ENCODE peak calls at places on chromosomes 2 and 18, in eight cellular contexts. W, Z, T, S, E, B, K and I are unnamed samples.
A peak's percentile ranks its signal among the peaks of the same experiment; 100 is the strongest.

GRCh38 chr2:175461839-175462238 is 280.3 kb upstream of the ATP5MC3 start:
- DNase-seq in T (no peak), B (no peak), S (no peak), K (no peak), W (no peak), Z (peak; percentile 34), E (no peak), I (no peak)

GRCh38 chr2:215460682-215461081 is 24.8 kb upstream of the FN1 start:
- DNase-seq in K (no peak), T (no peak), S (no peak), B (no peak), Z (peak; percentile 41), E (no peak), W (no peak), I (no peak)

GRCh38 chr18:57854726-57855125 is 51.6 kb upstream of the ATP8B1 start:
- DNase-seq in W (no peak), S (peak; percentile 30), Z (no peak), B (no peak), K (no peak), E (no peak), T (no peak), I (no peak)

GRCh38 chr2:36197192-36197591 is 158.4 kb upstream of the CRIM1 start:
- DNase-seq in S (no peak), B (no peak), W (no peak), T (no peak), Z (no peak), K (no peak), E (no peak), I (no peak)

GRCh38 chr18:48222118-48222517 is 187.1 kb downstream of the ZBTB7C start:
- DNase-seq in W (peak; percentile 69), S (peak; percentile 50), K (no peak), E (peak; percentile 35), B (peak; percentile 59), Z (peak; percentile 80), T (no peak), I (no peak)

GRCh38 chr18:3623769-3624545 is 174.0 kb downstream of the TGIF1 start:
- DNase-seq in E (peak; percentile 70), Z (peak; percentile 85), B (peak; percentile 83), T (no peak), K (peak; percentile 98), W (peak; percentile 78), S (peak; percentile 85), I (no peak)

GRCh38 chr18:13242797-13243196 is 24.2 kb downstream of the LDLRAD4 start:
- DNase-seq in W (no peak), K (no peak), Z (no peak), E (no peak), T (no peak), B (no peak), S (no peak), I (no peak)

GRCh38 chr2:9260411-9261037 is 53.9 kb downstream of the ASAP2 start:
- DNase-seq in K (no peak), B (no peak), Z (no peak), S (no peak), E (no peak), W (no peak), T (no peak), I (no peak)

GRCh38 chr18:9683418-9684396 is 24.4 kb upstream of the RAB31 start:
- DNase-seq in B (no peak), E (no peak), S (no peak), T (no peak), K (peak; percentile 87), W (peak; percentile 29), Z (no peak), I (no peak)

GRCh38 chr18:76686737-76687231 is 135.6 kb upstream of the ZNF236 start:
- DNase-seq in W (peak; percentile 49), K (peak; percentile 64), B (peak; percentile 73), E (peak; percentile 61), T (no peak), Z (peak; percentile 75), S (peak; percentile 52), I (no peak)

GRCh38 chr2:158120102-158120501 is 18.4 kb downstream of the UPP2 start:
- DNase-seq in E (no peak), S (no peak), Z (no peak), K (no peak), B (no peak), W (no peak), T (no peak), I (no peak)

GRCh38 chr2:12504443-12504842 is 212.3 kb upstream of the TRIB2 start:
- DNase-seq in S (no peak), T (no peak), Z (no peak), K (no peak), W (no peak), E (no peak), B (no peak), I (peak; percentile 52)

GRCh38 chr18:73446502-73446901 is 578.7 kb upstream of the NETO1 start:
- DNase-seq in B (no peak), Z (no peak), E (no peak), T (no peak), W (no peak), S (no peak), K (no peak), I (no peak)

GRCh38 chr2:118914721-118915453 is 27.1 kb upstream of the MARCO start:
- DNase-seq in Z (no peak), B (no peak), S (no peak), W (no peak), T (no peak), E (no peak), K (no peak), I (no peak)

GRCh38 chr18:48410095-48410920 is 1.1 kb upstream of the ZBTB7C start:
- DNase-seq in S (peak; percentile 91), E (peak; percentile 96), W (peak; percentile 92), Z (peak; percentile 94), B (peak; percentile 96), K (peak; percentile 93), T (peak; percentile 9), I (peak; percentile 81)

GRCh38 chr2:234869969-234870368 is 81.8 kb upstream of the SH3BP4 start:
- DNase-seq in S (no peak), E (no peak), K (no peak), B (no peak), Z (no peak), W (no peak), T (no peak), I (no peak)

GRCh38 chr2:239561448-239562001 is 160.7 kb upstream of the HDAC4 start:
- DNase-seq in W (no peak), T (no peak), K (no peak), E (no peak), Z (peak; percentile 61), S (peak; percentile 25), B (peak; percentile 83), I (no peak)

GRCh38 chr2:85753525-85754312 is at the start of gene ATOH8:
- DNase-seq in S (peak; percentile 68), T (no peak), W (peak; percentile 73), Z (peak; percentile 76), E (peak; percentile 64), B (peak; percentile 90), K (peak; percentile 82), I (peak; percentile 23)

GRCh38 chr2:48169066-48169724 is 262.9 kb upstream of the FBXO11 start:
- DNase-seq in B (no peak), S (no peak), W (no peak), T (no peak), Z (no peak), K (no peak), E (no peak), I (no peak)

GRCh38 chr18:4433762-4434161 is 21.3 kb downstream of the DLGAP1 start:
- DNase-seq in B (no peak), T (no peak), K (peak; percentile 66), S (no peak), Z (no peak), E (no peak), W (no peak), I (no peak)

DNA sequence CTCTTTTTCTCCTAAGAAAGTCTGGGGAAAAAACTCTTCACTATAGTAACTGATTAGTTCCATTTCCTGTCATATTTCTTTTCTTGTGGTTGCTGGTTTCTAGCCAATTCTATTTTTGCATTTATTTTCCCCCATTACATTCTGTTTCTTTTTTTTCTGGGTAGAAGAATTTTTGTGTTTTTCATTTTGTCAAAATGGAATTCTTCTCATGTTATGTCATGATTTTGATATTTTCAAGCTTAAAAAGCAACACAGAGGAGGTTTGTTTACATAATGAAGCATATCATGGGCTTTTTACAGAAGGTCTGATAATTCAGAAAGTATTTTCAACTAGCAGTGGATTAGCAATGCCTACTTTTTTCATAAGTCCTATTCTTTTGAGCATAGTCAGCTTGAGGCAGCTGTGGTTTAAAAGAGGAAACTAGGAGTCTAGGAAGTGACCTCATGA is 102.0 kb downstream of the MAP2 start:
- DNase-seq in S (no peak), W (no peak), K (no peak), E (no peak), T (no peak), Z (no peak), B (no peak), I (peak; percentile 9)
- H3K4me3 ChIP-seq in S (no peak overlapping the region), W (no peak overlapping the region), K (no peak overlapping the region), E (no peak overlapping the region), T (no peak overlapping the region), Z (no peak overlapping the region), B (peak overlapping the region; percentile 33), I (no peak overlapping the region)

DNA sequence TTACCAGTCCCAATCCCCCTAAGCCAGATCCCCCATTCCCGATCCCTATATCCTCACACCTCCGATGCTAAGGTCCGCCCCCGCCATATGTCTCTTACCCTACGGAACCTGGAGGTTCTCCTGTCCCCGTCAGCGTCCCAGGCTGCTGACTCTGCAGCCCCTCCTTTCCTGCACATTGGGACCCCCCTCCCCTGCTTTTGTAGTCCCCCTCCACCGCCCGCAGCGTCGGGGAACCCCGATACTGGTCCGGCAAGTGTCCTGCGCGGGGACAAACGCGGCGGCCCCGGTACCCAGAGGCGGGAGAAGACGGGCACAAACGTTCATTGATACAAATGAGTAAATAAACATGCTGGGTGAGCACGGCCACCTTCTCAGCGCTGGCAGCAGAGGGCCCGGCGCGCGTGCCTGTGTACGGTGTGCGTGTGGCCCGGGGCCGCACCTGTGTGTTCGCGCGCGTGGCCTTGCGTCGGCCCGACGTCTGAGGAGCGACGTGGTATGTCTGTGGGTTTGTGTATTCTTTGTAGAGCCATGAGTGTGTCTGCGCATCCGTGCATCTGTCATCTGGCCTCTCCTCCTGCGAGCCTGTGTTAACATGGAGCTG is 2.0 kb upstream of the CYP26B1 start:
- DNase-seq in W (peak; percentile 5), Z (no peak), E (peak; percentile 29), B (no peak), S (no peak), T (no peak), K (peak; percentile 40), I (no peak)
- H3K4me3 ChIP-seq in W (peak overlapping the region; percentile 44), Z (peak overlapping the region; percentile 49), E (peak overlapping the region; percentile 40), B (peak overlapping the region; percentile 73), S (no peak overlapping the region), T (peak overlapping the region; percentile 64), K (no peak overlapping the region), I (no peak overlapping the region)

DNA sequence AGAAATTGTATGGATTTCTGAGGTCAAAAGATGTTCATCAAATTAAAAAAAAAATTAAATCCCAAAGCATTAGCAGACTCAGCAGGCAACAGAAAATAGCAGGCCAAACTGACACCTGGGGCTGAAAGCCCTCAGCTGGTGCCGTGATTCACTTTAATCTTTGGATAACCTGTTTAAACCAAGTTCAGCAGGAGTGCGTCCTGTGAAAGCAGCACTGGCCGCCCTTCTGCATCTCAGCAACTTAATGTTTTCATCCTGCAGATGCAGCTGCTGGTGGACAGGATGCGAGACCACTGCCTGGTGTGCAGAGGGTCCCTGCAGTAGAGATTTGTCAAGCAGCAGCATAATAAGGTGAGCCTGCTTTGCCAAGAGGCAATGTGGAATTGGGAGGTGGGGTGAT is 41.2 kb downstream of the CCDC68 start:
- DNase-seq in Z (no peak), T (no peak), W (no peak), S (no peak), B (no peak), E (no peak), K (no peak), I (no peak)
- H3K4me3 ChIP-seq in Z (no peak overlapping the region), T (no peak overlapping the region), W (no peak overlapping the region), S (no peak overlapping the region), B (no peak overlapping the region), E (no peak overlapping the region), K (no peak overlapping the region), I (no peak overlapping the region)

GRCh38 chr2:27581417-27582128 is 1.3 kb upstream of the ZNF512 start:
- DNase-seq in B (no peak), E (no peak), Z (no peak), T (no peak), K (no peak), W (peak; percentile 5), S (no peak), I (no peak)
- H3K4me3 ChIP-seq in B (no peak overlapping the region), E (no peak overlapping the region), Z (no peak overlapping the region), T (no peak overlapping the region), K (no peak overlapping the region), W (no peak overlapping the region), S (no peak overlapping the region), I (no peak overlapping the region)